ENCODE peak calls at places on chromosomes 2 and 18, in nine cellular contexts. H is lung; R is activated CD8-positive, alpha-beta memory T cell treated with anti-CD3 and anti-CD28 coated beads, Interleukin-2, amount 50 U/mL, for 48 hours; U is pons; C is stimulated activated CD4-positive, alpha-beta T cell treated with anti-CD3 and anti-CD28 coated beads, Interleukin-2, amount 100 ng/mL, for 48 hours; Q is activated CD4-positive, alpha-beta T cell treated with anti-CD3 and anti-CD28 coated beads, Interleukin-2, amount 10 ng/mL, durations not matched to agents 7 days and 5 days; K is H54; M is putamen; Z is skeletal muscle cell. N is an unnamed sample.

GRCh38 chr2:202009019-202009481 is 24.6 kb upstream of the FZD7 start:
- DNase-seq in H (no peak), R (no peak), U (no peak), C (no peak), Q (no peak), K (no peak), M (no peak), Z (no peak), N (no peak)

GRCh38 chr2:97662386-97662894 is 1.4 kb downstream of the ACTR1B start:
- DNase-seq in H (no peak), R (no peak), U (peak), C (no peak), Q (no peak), K (no peak), M (no peak), Z (no peak), N (peak)

GRCh38 chr18:24778810-24779418 is 318.5 kb downstream of the HRH4 start:
- DNase-seq in H (no peak), R (no peak), U (no peak), C (no peak), Q (no peak), K (no peak), M (no peak), Z (no peak), N (no peak)

GRCh38 chr2:74525717-74526648 is at the start of gene DQX1:
- DNase-seq in H (no peak), R (no peak), U (peak), C (no peak), Q (peak), K (no peak), M (peak), Z (no peak), N (no peak)

GRCh38 chr2:15845294-15845693 is 95.1 kb upstream of the MYCN start:
- DNase-seq in H (no peak), R (no peak), U (no peak), C (no peak), Q (no peak), K (no peak), M (no peak), Z (no peak), N (no peak)

GRCh38 chr2:10161961-10162441 is 39.5 kb downstream of the RRM2 start:
- DNase-seq in H (no peak), R (no peak), U (no peak), C (no peak), Q (no peak), K (no peak), M (peak), Z (no peak), N (no peak)

GRCh38 chr2:216700088-216700567 is 4.8 kb upstream of the IGFBP5 start:
- DNase-seq in H (no peak), R (no peak), U (no peak), C (no peak), Q (no peak), K (no peak), M (no peak), Z (no peak), N (no peak)

GRCh38 chr2:167942495-167943081 is 304.8 kb downstream of the STK39 start:
- DNase-seq in H (no peak), R (no peak), U (no peak), C (no peak), Q (no peak), K (no peak), M (no peak), Z (no peak), N (no peak)

GRCh38 chr2:9547272-9547991 is 8.2 kb downstream of the ADAM17 start:
- DNase-seq in H (peak), R (no peak), U (no peak), C (no peak), Q (no peak), K (peak), M (no peak), Z (no peak), N (no peak)

GRCh38 chr2:198913394-198914152 is 544.2 kb downstream of the SATB2 start:
- DNase-seq in H (no peak), R (no peak), U (no peak), C (no peak), Q (no peak), K (no peak), M (no peak), Z (no peak), N (no peak)

GRCh38 chr2:241584446-241584845 is 25.9 kb downstream of the BOK start:
- DNase-seq in H (no peak), R (no peak), U (no peak), C (no peak), Q (no peak), K (no peak), M (peak), Z (peak), N (no peak)

GRCh38 chr2:209648714-209649113 is 122.9 kb upstream of the UNC80 start:
- DNase-seq in H (no peak), R (no peak), U (no peak), C (no peak), Q (no peak), K (peak), M (no peak), Z (peak), N (no peak)

GRCh38 chr2:238026953-238027505 is 33.8 kb upstream of the SCLY start:
- DNase-seq in H (no peak), R (no peak), U (no peak), C (no peak), Q (no peak), K (no peak), M (no peak), Z (no peak), N (no peak)

GRCh38 chr2:104572856-104573255 is 281.1 kb upstream of the POU3F3 start:
- DNase-seq in H (no peak), R (no peak), U (no peak), C (no peak), Q (no peak), K (no peak), M (no peak), Z (no peak), N (no peak)

N was measured in immature natural killer cell.